ENCODE peak calls at places on chromosomes 7 and 10, in five cellular contexts. P is neuronal stem cell, D is H9, K is mesenchymal stem cell, X is trophoblast cell. Q is an unnamed sample.

GRCh38 chr7:131555565-131556054 is 818 bp downstream of the PODXL start:
- DNase-seq in P (no peak), D (no peak), K (no peak), X (no peak), Q (no peak)

GRCh38 chr7:43723002-43723331 is 6.4 kb downstream of the COA1 start:
- DNase-seq in K (no peak), X (no peak), D (no peak), P (no peak), Q (no peak)

GRCh38 chr10:113735913-113736312 is 15.6 kb upstream of the PLEKHS1 start:
- DNase-seq in P (no peak), D (peak), X (no peak), K (peak), Q (no peak)

GRCh38 chr10:34666008-34666700 is 148.9 kb downstream of the PARD3 start:
- DNase-seq in P (peak), K (peak), X (peak), D (no peak), Q (no peak)

GRCh38 chr10:114507449-114507848 is 103.1 kb upstream of the AFAP1L2 start:
- DNase-seq in P (no peak), K (no peak), D (no peak), X (no peak), Q (no peak)

GRCh38 chr7:70698219-70698832 is 433.6 kb upstream of the GALNT17 start:
- DNase-seq in X (peak), D (no peak), P (peak), K (peak), Q (no peak)

GRCh38 chr7:114048386-114049235 is 129.8 kb upstream of the PPP1R3A start:
- DNase-seq in D (no peak), X (peak), P (no peak), K (peak), Q (no peak)

GRCh38 chr7:101119876-101120275 is 7.0 kb upstream of the SERPINE1 start:
- DNase-seq in D (no peak), P (no peak), K (no peak), X (peak), Q (no peak)

GRCh38 chr10:125258676-125259075 is 98.3 kb upstream of the CTBP2 start:
- DNase-seq in P (no peak), D (no peak), X (no peak), K (no peak), Q (no peak)

GRCh38 chr10:131857156-131858117 is 43.4 kb upstream of the PPP2R2D start:
- DNase-seq in P (no peak), X (no peak), D (peak), K (no peak), Q (no peak)

GRCh38 chr10:131855763-131856401 is 44.9 kb upstream of the PPP2R2D start:
- DNase-seq in K (no peak), P (no peak), D (peak), X (no peak), Q (no peak)

GRCh38 chr10:131855396-131855762 is 45.4 kb upstream of the PPP2R2D start:
- DNase-seq in P (no peak), X (no peak), K (no peak), D (no peak), Q (no peak)

GRCh38 chr10:131858118-131858515 is 42.7 kb upstream of the PPP2R2D start:
- DNase-seq in X (no peak), P (no peak), K (no peak), D (peak), Q (no peak)

DNA sequence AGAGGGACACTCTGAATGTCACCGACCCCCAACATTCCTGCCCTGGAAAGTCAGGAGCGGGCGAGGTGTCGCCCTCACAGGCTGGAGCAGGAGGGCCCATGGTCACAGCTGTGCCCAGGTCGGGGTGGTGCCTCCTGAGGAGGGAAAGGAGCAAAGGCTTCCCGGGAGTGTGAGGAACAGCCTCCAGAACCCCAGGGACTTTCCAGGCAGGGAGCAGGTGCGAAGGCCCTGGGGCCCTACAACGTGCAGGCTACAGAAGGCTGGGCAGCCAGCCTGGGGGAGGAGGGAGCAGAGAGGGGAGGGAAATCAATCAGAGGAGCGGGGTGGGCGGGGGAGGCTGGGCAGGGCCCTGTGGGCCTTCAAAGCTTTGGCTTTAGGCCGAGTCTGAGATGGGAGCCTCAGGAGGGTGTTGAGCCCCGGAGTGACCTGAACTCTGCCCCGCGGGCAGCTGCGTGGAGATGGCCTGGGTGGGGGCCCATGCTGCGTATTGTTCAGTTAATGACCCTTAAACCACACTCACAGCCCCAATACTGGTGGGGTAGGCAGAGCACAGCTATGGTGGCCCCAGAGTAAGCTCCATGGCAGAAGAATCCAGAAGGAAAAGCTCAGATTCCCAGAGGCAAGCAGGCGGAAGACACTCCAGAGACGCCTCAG is 44.2 kb upstream of the PPP2R2D start:
- DNase-seq in P (no peak), D (peak), X (no peak), K (no peak), Q (no peak)
- H2BK12ac ChIP-seq in P (no peak), D (no peak), X (no peak), K (no peak), Q (no peak)

DNA sequence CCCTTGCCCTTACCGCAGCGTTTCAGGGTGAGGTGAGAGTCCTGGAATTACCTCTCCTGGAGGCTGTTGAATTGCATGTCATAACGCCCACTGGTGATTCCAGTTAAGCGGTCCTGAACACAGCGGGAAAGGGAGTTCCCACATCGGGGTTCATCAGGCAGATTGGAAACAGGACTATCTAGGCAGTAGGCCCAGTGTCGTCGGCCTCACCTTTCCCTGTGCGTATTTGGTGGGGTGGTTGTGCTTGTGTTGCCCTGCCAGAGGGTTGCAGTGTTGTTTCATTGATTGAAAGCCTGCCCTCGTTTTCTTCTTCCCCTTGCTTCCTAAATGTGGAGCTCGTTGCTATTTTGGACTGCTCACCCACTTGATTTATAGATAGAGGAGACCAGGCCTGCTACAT is 10.6 kb upstream of the SUN1 start:
- DNase-seq in P (no peak), K (no peak), D (no peak), X (no peak), Q (no peak)
- H2AK5ac ChIP-seq in P (no peak), K (no peak), D (no peak), X (no peak), Q (no peak)

DNA sequence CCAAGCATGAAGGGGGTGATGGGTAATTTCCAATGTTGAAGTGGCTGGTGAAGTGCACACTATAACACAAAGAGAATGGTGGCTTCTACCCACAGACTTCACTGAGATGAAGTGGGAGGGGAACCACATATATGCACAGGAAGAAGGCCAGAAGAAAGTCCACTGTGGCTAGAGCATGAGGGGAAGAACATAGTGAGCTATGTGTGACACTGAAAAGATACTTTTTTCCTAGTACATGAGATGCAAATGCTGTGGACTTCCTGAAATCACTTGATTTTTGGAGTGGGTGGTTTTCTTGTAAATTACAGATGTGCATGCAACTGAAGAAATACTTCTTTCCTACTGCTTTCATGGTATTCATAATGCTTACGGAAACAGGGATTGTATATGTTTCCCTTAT is 115.6 kb upstream of the PHYHIPL start:
- DNase-seq in K (no peak), D (no peak), P (no peak), X (no peak), Q (no peak)
- H2BK12ac ChIP-seq in K (no peak), D (no peak), P (no peak), X (no peak), Q (no peak)

GRCh38 chr10:104089621-104090020 is 3.9 kb upstream of the COL17A1 start:
- DNase-seq in P (no peak), K (no peak), X (no peak), D (no peak), Q (no peak)
- H2AK5ac ChIP-seq in P (no peak), K (no peak), X (no peak), D (no peak), Q (no peak)

DNA sequence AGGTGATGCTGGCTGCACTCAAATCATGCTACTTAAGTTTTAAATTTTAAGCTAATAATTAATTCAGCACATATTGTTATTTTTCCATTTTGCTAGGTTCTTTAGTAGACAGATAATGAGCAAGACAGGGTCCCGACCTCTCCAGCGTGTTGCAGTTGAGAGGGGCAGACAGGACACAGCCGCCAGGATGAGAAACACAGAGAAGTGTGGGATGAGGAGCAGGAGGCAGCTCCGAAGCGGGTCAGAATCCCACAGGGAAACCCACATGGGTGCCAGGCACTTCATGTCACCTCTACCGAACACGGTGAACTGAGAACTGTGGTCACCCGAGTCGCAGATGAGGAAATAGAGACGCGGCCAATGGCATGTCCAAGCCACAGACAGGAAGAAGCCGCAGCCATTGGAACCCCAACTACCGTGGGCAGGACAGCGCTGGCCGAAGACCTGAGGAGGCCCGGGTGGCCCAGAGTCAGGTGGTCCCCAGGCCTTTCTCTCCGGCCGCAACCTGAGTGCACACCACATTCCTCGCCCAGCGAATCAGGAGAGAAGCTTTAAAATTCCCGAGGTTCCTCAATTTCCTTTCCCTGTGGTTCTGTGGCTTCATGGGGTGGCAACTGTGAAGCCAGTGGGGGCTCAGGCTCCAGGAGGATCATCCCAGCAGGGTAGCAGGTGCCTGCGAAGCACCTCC is 213.0 kb downstream of the DNAJB6 start:
- DNase-seq in P (no peak), X (no peak), D (no peak), K (no peak), Q (no peak)
- H2BK12ac ChIP-seq in P (no peak), X (no peak), D (no peak), K (no peak), Q (no peak)

GRCh38 chr7:134823400-134823799 is 44.0 kb downstream of the CALD1 start:
- DNase-seq in K (peak), D (no peak), X (no peak), P (no peak), Q (no peak)

GRCh38 chr7:134828361-134828760 is 48.9 kb downstream of the CALD1 start:
- DNase-seq in D (no peak), P (no peak), K (no peak), X (no peak), Q (no peak)

GRCh38 chr7:134827436-134827835 is 48.0 kb downstream of the CALD1 start:
- DNase-seq in P (no peak), D (no peak), X (no peak), K (no peak), Q (no peak)

GRCh38 chr7:134827889-134828288 is 48.5 kb downstream of the CALD1 start:
- DNase-seq in D (no peak), X (no peak), K (peak), P (no peak), Q (no peak)

GRCh38 chr7:134826105-134826504 is 46.7 kb downstream of the CALD1 start:
- DNase-seq in X (no peak), P (no peak), D (no peak), K (peak), Q (no peak)
- H2AK5ac ChIP-seq in X (no peak), P (no peak), D (no peak), K (no peak), Q (no peak)

DNA sequence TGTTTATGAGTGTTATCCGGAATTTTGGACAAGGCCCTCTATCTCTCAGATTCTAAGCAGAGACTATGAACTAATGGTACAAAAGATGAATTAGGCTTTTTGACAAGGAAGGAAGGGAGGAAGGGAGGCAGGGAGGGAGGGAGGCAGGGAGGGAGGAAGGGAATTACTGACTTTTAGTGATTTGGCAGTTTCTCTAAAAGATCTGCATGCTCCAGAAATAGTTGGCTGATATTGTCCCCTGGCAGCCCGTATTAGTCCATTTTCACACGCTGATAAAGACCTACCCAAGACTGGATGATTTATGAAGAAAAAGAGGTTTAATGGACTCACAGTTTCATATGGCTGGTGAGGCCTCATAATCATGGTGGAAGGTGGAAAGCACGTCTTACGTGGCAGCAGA is 1093.5 kb downstream of the NRG3 start:
- DNase-seq in K (no peak), D (no peak), P (no peak), X (no peak), Q (no peak)
- H2BK12ac ChIP-seq in K (no peak), D (no peak), P (no peak), X (no peak), Q (no peak)

GRCh38 chr7:47574473-47575328 is 7.2 kb downstream of the TNS3 start:
- DNase-seq in X (no peak), D (no peak), P (no peak), K (no peak), Q (no peak)
- H2AK5ac ChIP-seq in X (peak), D (no peak), P (no peak), K (no peak), Q (no peak)

DNA sequence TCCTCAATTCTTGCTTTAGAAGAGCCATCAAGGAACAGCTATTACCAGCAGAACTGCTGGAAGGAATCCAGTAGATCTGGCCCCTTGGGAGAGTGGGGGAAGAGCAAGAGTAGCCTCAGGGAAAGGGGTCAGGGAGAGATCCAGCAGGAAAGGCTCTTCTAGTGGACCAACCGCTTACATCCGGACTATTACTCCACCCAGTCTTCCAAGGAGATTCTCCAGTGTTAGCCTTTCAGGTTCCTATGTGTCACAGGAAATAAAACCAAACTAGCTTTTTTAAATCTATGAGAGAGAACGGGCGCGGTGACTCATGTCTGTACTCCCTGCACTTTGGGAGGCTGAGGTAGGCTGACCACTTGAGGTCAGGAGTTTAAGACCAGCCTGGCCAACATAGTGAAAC is 34.3 kb downstream of the TET1 start:
- DNase-seq in X (peak), D (peak), K (peak), P (no peak), Q (no peak)
- H2BK12ac ChIP-seq in X (peak), D (no peak), K (no peak), P (no peak), Q (no peak)

Q was measured in H1.